ENCODE peak calls at places on chromosomes 5 and 9, in six cellular contexts. C, N, K, M, U and P are unnamed samples.

GRCh38 chr9:16119861-16120641 is 567.2 kb downstream of the CCDC171 start:
- DNase-seq in K (no peak), C (no peak), N (no peak), U (peak), M (no peak), P (no peak)

GRCh38 chr5:74232281-74232680 is 408.2 kb downstream of the ENC1 start:
- DNase-seq in U (peak), N (peak), K (no peak), C (no peak), M (peak), P (no peak)

GRCh38 chr9:19965336-19965735 is 176.5 kb upstream of the SLC24A2 start:
- DNase-seq in M (no peak), K (no peak), C (no peak), U (peak), N (no peak), P (no peak)

GRCh38 chr9:134814598-134815215 is 65.9 kb upstream of the FCN2 start:
- DNase-seq in K (no peak), M (no peak), U (peak), C (no peak), N (no peak), P (no peak)

GRCh38 chr9:86903461-86904010 is 43.8 kb downstream of the GAS1 start:
- DNase-seq in N (no peak), U (no peak), M (no peak), K (no peak), C (no peak), P (no peak)

GRCh38 chr9:38687389-38687842 is 32.5 kb downstream of the FAM240B start:
- DNase-seq in M (peak), K (no peak), C (no peak), N (no peak), U (no peak), P (no peak)

GRCh38 chr9:2849943-2850342 is 6.0 kb upstream of the PUM3 start:
- DNase-seq in K (no peak), C (no peak), M (no peak), U (no peak), N (no peak), P (no peak)

GRCh38 chr5:129541648-129542251 is 81.7 kb downstream of the ADAMTS19 start:
- DNase-seq in C (peak), N (no peak), K (no peak), M (no peak), U (no peak), P (no peak)

GRCh38 chr5:10332301-10332700 is 21.2 kb upstream of the MARCHF6 start:
- DNase-seq in U (no peak), N (no peak), C (no peak), M (no peak), K (no peak), P (no peak)

GRCh38 chr5:10528056-10528816 is 35.6 kb upstream of the ANKRD33B start:
- DNase-seq in M (no peak), U (peak), N (peak), K (no peak), C (no peak), P (no peak)

GRCh38 chr9:14014744-14015143 is 299.2 kb downstream of the NFIB start:
- DNase-seq in C (no peak), N (no peak), M (no peak), K (no peak), U (no peak), P (no peak)

GRCh38 chr5:19240150-19240549 is 747.9 kb downstream of the CDH18 start:
- DNase-seq in C (no peak), M (no peak), K (no peak), N (no peak), U (no peak), P (no peak)

GRCh38 chr5:174522641-174523260 is 201.6 kb upstream of the MSX2 start:
- DNase-seq in U (no peak), K (no peak), M (no peak), N (no peak), C (no peak), P (no peak)

GRCh38 chr5:176542596-176543427 is 5.6 kb upstream of the RNF44 start:
- DNase-seq in M (no peak), C (peak), K (no peak), N (no peak), U (no peak), P (no peak)

GRCh38 chr5:69329905-69330489 is 2.6 kb downstream of the CCDC125 start:
- DNase-seq in N (no peak), U (no peak), C (no peak), M (no peak), K (no peak), P (no peak)

GRCh38 chr5:169591636-169592035 is 8.1 kb downstream of the SPDL1 start:
- DNase-seq in U (peak), N (no peak), C (no peak), K (no peak), M (no peak), P (no peak)

GRCh38 chr5:102536323-102536928 is 37.6 kb upstream of the SLCO6A1 start:
- DNase-seq in K (no peak), U (peak), C (no peak), M (no peak), N (no peak), P (no peak)

GRCh38 chr9:86075132-86075807 is 24.1 kb downstream of the GOLM1 start:
- DNase-seq in M (peak), N (no peak), U (no peak), K (no peak), C (no peak), P (no peak)

GRCh38 chr9:14466429-14466818 is 152.5 kb upstream of the NFIB start:
- DNase-seq in N (no peak), M (no peak), U (no peak), C (no peak), K (no peak), P (no peak)

GRCh38 chr9:133534346-133535284 is at the start of gene ADAMTSL2:
- DNase-seq in U (peak), C (no peak), N (no peak), M (peak), K (peak), P (no peak)

GRCh38 chr9:117644607-117645244 is 59.5 kb upstream of the TLR4 start:
- DNase-seq in U (peak), K (peak), N (peak), C (peak), M (peak), P (peak)

GRCh38 chr5:51242453-51242852 is 140.8 kb upstream of the ISL1 start:
- DNase-seq in M (no peak), C (no peak), U (no peak), K (no peak), N (no peak), P (no peak)

GRCh38 chr9:28661853-28662252 is 1088.6 kb upstream of the C9orf72 start:
- DNase-seq in C (no peak), U (no peak), K (no peak), M (no peak), N (no peak), P (no peak)

GRCh38 chr9:92133949-92134604 is 18.9 kb upstream of the SPTLC1 start:
- DNase-seq in M (peak), U (peak), N (no peak), C (peak), K (peak), P (peak)

GRCh38 chr9:130212543-130213297 is 40.5 kb downstream of the NCS1 start:
- DNase-seq in K (no peak), C (no peak), N (no peak), M (no peak), U (no peak), P (no peak)

GRCh38 chr5:74063346-74063745 is 437.4 kb downstream of the ARHGEF28 start:
- DNase-seq in U (no peak), N (no peak), K (no peak), C (no peak), M (no peak), P (no peak)

GRCh38 chr9:8762676-8763075 is 963.1 kb upstream of the DMAC1 start:
- DNase-seq in U (no peak), N (no peak), K (no peak), C (peak), M (no peak), P (no peak)

GRCh38 chr9:13141629-13142028 is 137.9 kb downstream of the MPDZ start:
- DNase-seq in C (no peak), U (no peak), K (no peak), N (no peak), M (no peak), P (no peak)

GRCh38 chr5:79205965-79206364 is 30.0 kb upstream of the JMY start:
- DNase-seq in U (no peak), K (no peak), N (no peak), M (no peak), C (no peak), P (no peak)

GRCh38 chr5:158154226-158155005 is 295.5 kb upstream of the CLINT1 start:
- DNase-seq in N (peak), C (no peak), M (no peak), K (no peak), U (peak), P (no peak)

GRCh38 chr5:179325296-179326031 is 19.8 kb downstream of the ADAMTS2 start:
- DNase-seq in U (no peak), N (no peak), C (no peak), K (no peak), M (no peak), P (no peak)

GRCh38 chr9:134165357-134166315 is 1.3 kb upstream of the RNU6ATAC start:
- DNase-seq in N (no peak), M (peak), C (no peak), U (peak), K (peak), P (no peak)

GRCh38 chr5:121292664-121293063 is 559.0 kb upstream of the FTMT start:
- DNase-seq in U (no peak), K (no peak), M (no peak), C (no peak), N (no peak), P (no peak)